ENCODE peak calls at places on chromosomes 12 and 14, in six cellular contexts. D, H, X, N, V and B are unnamed samples.

GRCh38 chr14:24377660-24378059 is 9.7 kb downstream of the NFATC4 start:
- DNase-seq in D (no peak), H (no peak), X (no peak), N (no peak), V (no peak), B (no peak)

GRCh38 chr12:68067762-68068376 is 78.6 kb downstream of the IFNG-AS1 start:
- DNase-seq in D (no peak), H (no peak), X (no peak), N (peak), V (no peak), B (no peak)

GRCh38 chr12:57810450-57810849 is 8.1 kb downstream of the AVIL start:
- DNase-seq in D (no peak), H (no peak), X (no peak), N (peak), V (peak), B (peak)

GRCh38 chr14:71491925-71492324 is 440.3 kb upstream of the RGS6 start:
- DNase-seq in D (no peak), H (no peak), X (no peak), N (no peak), V (peak), B (no peak)

GRCh38 chr12:104957388-104958008 is 592 bp downstream of the SLC41A2 start:
- DNase-seq in D (no peak), H (no peak), X (no peak), N (peak), V (no peak), B (no peak)

GRCh38 chr12:48165089-48166031 is 8.0 kb upstream of the ASB8 start:
- DNase-seq in D (peak), H (peak), X (no peak), N (peak), V (peak), B (peak)

GRCh38 chr12:115597157-115597712 is 680.3 kb downstream of the MED13L start:
- DNase-seq in D (no peak), H (no peak), X (no peak), N (peak), V (peak), B (peak)

GRCh38 chr12:101018540-101018939 is 191.5 kb downstream of the SLC5A8 start:
- DNase-seq in D (no peak), H (no peak), X (no peak), N (peak), V (peak), B (peak)

GRCh38 chr12:12017798-12018197 is 52.9 kb upstream of the BCL2L14 start:
- DNase-seq in D (no peak), H (peak), X (peak), N (no peak), V (no peak), B (no peak)

GRCh38 chr12:55736780-55737580 is 5.9 kb upstream of the GDF11 start:
- DNase-seq in D (no peak), H (peak), X (peak), N (peak), V (peak), B (no peak)

GRCh38 chr12:113197518-113198077 is 12.1 kb downstream of the RITA1 start:
- DNase-seq in D (no peak), H (no peak), X (no peak), N (no peak), V (no peak), B (no peak)

GRCh38 chr14:23164250-23164649 is 19.2 kb downstream of the SLC7A8 start:
- DNase-seq in D (no peak), H (no peak), X (no peak), N (no peak), V (no peak), B (peak)

GRCh38 chr12:131001493-131001892 is 47.8 kb downstream of the ADGRD1 start:
- DNase-seq in D (no peak), H (no peak), X (no peak), N (no peak), V (no peak), B (no peak)

GRCh38 chr12:47808574-47809380 is 10.9 kb downstream of the HDAC7 start:
- DNase-seq in D (no peak), H (peak), X (no peak), N (peak), V (peak), B (no peak)

GRCh38 chr12:99984271-99985128 is at the start of gene ANKS1B:
- DNase-seq in D (no peak), H (peak), X (peak), N (peak), V (peak), B (peak)

GRCh38 chr12:16323010-16323409 is 24.4 kb upstream of the MGST1 start:
- DNase-seq in D (no peak), H (no peak), X (no peak), N (peak), V (no peak), B (peak)

GRCh38 chr14:53032161-53032803 is 81.4 kb upstream of the FERMT2 start:
- DNase-seq in D (no peak), H (peak), X (no peak), N (peak), V (peak), B (peak)

GRCh38 chr14:105018414-105018813 is 2.5 kb downstream of the CDCA4 start:
- DNase-seq in D (no peak), H (no peak), X (no peak), N (no peak), V (no peak), B (no peak)

GRCh38 chr14:53432378-53432802 is 279.3 kb upstream of the DDHD1 start:
- DNase-seq in D (no peak), H (peak), X (peak), N (peak), V (peak), B (peak)

GRCh38 chr12:53221203-53222076 is 10.6 kb downstream of the RARG start:
- DNase-seq in D (no peak), H (peak), X (peak), N (peak), V (peak), B (peak)

GRCh38 chr14:35403397-35404245 is 928 bp downstream of the NFKBIA start:
- DNase-seq in D (no peak), H (peak), X (peak), N (peak), V (peak), B (peak)

GRCh38 chr14:89801128-89801527 is 153.4 kb downstream of the EFCAB11 start:
- DNase-seq in D (no peak), H (no peak), X (no peak), N (peak), V (peak), B (no peak)

GRCh38 chr12:89085421-89085820 is 266.9 kb downstream of the DUSP6 start:
- DNase-seq in D (no peak), H (no peak), X (no peak), N (no peak), V (no peak), B (no peak)

GRCh38 chr14:53871947-53872346 is 84.7 kb downstream of the BMP4 start:
- DNase-seq in D (no peak), H (no peak), X (no peak), N (no peak), V (no peak), B (no peak)

GRCh38 chr12:68863109-68863770 is 55.3 kb downstream of the MDM2 start:
- DNase-seq in D (no peak), H (no peak), X (no peak), N (no peak), V (no peak), B (no peak)

GRCh38 chr14:50619569-50620141 is 48.5 kb downstream of the SAV1 start:
- DNase-seq in D (peak), H (peak), X (no peak), N (peak), V (peak), B (peak)

GRCh38 chr12:101794574-101794973 is 36.2 kb downstream of the GNPTAB start:
- DNase-seq in D (no peak), H (no peak), X (no peak), N (no peak), V (no peak), B (no peak)

DNA sequence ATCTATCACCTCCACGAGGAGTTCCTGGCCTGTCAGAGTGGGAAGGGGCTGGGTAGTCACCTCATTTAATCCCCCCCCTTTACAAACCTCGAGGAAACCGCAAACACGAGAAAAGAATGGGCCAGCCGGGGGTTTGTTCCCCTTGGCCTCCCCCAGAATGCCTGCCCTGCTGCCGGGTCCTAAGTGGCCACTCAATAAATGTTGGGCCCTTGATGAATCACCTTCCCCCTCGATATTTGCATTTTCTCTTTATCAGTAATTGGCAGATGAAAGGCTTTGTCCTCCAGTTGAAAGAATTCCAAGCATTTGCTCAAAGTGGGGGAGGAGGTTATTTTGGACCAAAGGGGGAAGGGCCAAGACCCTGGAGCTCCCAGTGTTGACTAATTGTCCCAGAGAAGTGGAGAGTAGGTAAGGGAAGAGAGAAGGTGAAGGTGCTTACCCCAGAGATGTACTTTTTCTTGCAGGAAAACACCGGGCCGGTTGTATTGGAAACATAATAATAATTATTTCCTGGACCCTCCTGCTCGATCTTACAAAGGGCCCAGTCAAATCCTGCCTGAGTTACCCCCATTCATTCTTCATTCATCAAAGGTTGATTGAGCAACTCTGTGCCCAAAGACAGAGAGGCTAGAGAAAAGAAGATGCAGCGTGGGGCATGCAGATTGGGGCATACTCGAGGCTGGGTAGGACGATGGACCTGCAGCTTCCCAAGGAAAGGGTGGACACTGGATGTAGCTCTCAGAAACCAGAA is 1.9 kb upstream of the KDM2B start:
- DNase-seq in D (no peak), H (peak), X (peak), N (peak), V (no peak), B (peak)
- H3K9ac ChIP-seq in D (no peak), H (peak), X (peak), N (no peak), V (no peak), B (peak)

GRCh38 chr12:109016978-109017377 is 3.9 kb downstream of the SVOP start:
- DNase-seq in D (no peak), H (no peak), X (no peak), N (no peak), V (no peak), B (no peak)

GRCh38 chr12:109018276-109018675 is 2.6 kb downstream of the SVOP start:
- DNase-seq in D (no peak), H (peak), X (no peak), N (no peak), V (no peak), B (no peak)

GRCh38 chr12:109016016-109016415 is 4.9 kb downstream of the SVOP start:
- DNase-seq in D (no peak), H (no peak), X (no peak), N (no peak), V (no peak), B (no peak)

GRCh38 chr12:109020750-109021380 is at the start of gene SVOP:
- DNase-seq in D (no peak), H (peak), X (peak), N (peak), V (peak), B (peak)

DNA sequence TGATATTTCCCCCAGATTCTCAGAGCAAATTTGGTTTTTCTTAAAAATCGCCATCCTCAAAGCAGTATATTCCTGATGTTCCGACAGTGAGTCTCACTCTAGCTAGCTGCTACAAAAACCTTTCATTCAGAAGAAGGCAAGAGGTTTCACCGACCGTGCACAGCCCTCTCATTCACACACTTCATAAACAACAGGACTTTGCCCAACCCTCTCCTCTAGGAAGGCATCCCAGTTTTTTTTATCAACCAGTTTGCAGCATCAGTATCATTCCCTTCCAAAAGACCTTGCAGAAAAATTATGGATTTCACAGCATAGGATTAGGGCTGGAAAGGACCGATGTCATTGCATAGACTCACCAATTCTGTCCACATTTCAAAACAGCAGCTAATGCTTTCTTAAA is 732 bp downstream of the SVOP start:
- DNase-seq in D (no peak), H (no peak), X (no peak), N (no peak), V (no peak), B (no peak)
- H2AFZ ChIP-seq in D (no peak), H (no peak), X (no peak), N (no peak), V (no peak), B (no peak)

GRCh38 chr14:36518586-36519430 is 1.2 kb downstream of the NKX2-1 start:
- DNase-seq in D (no peak), H (peak), X (no peak), N (no peak), V (no peak), B (no peak)
- H3K4me3 ChIP-seq in D (no peak), H (peak), X (peak), N (no peak), V (no peak), B (no peak)

GRCh38 chr12:76020731-76021672 is 10.6 kb downstream of the PHLDA1 start:
- DNase-seq in D (peak), H (no peak), X (no peak), N (peak), V (peak), B (peak)
- H3K9ac ChIP-seq in D (no peak), H (no peak), X (no peak), N (peak), V (peak), B (peak)